ENCODE peak calls at places on chromosomes 16 and 17, in four cellular contexts. P is AG04450, I is BJ, Z is lower lobe of right lung. B is an unnamed sample. For H3K27me3, the result is how much of the 10 kb centered on the place peaks cover.

GRCh38 chr17:3528604-3529511 is 28.8 kb downstream of the TRPV3 start:
- DNase-seq in Z (no peak), P (no peak), I (no peak), B (no peak)

GRCh38 chr17:16190703-16191360 is 24.5 kb downstream of the NCOR1 start:
- DNase-seq in I (no peak), P (no peak), Z (no peak), B (no peak)

GRCh38 chr17:67253379-67253778 is 8.4 kb upstream of the HELZ start:
- DNase-seq in I (no peak), Z (no peak), P (no peak), B (no peak)

GRCh38 chr16:89958068-89958467 is 9.5 kb downstream of the DEF8 start:
- DNase-seq in I (no peak), P (no peak), Z (peak), B (no peak)

GRCh38 chr17:65294184-65294719 is 157.1 kb downstream of the RGS9 start:
- DNase-seq in P (peak), Z (peak), I (no peak), B (peak)

GRCh38 chr17:57939797-57940196 is 15.4 kb downstream of the CUEDC1 start:
- DNase-seq in Z (peak), I (no peak), P (no peak), B (no peak)

GRCh38 chr17:64607862-64608565 is 54.1 kb downstream of the SMURF2 start:
- DNase-seq in P (no peak), Z (no peak), I (no peak), B (no peak)

GRCh38 chr17:53722407-53722806 is 100.3 kb upstream of the KIF2B start:
- DNase-seq in Z (no peak), I (peak), P (peak), B (no peak)

GRCh38 chr17:31931781-31932180 is 5.0 kb upstream of the SUZ12 start:
- DNase-seq in I (no peak), P (no peak), Z (no peak), B (no peak)

GRCh38 chr17:46995841-46996571 is 17.0 kb upstream of the RPRML start:
- DNase-seq in P (no peak), Z (no peak), I (no peak), B (no peak)

GRCh38 chr17:248337-249235 is 67.1 kb upstream of the DOC2B start:
- DNase-seq in I (no peak), P (no peak), Z (peak), B (no peak)

GRCh38 chr16:30091474-30092372 is at the start of gene TBX6:
- DNase-seq in I (peak), Z (peak), P (peak), B (no peak)

GRCh38 chr17:50687200-50688066 is 20.3 kb downstream of the ANKRD40 start:
- DNase-seq in P (no peak), I (no peak), Z (no peak), B (no peak)

GRCh38 chr16:19020689-19021088 is 37.0 kb downstream of the TMC7 start:
- DNase-seq in I (no peak), Z (no peak), P (no peak), B (no peak)

GRCh38 chr17:17696075-17696474 is 14.8 kb downstream of the RAI1 start:
- DNase-seq in I (no peak), P (no peak), Z (no peak), B (no peak)

GRCh38 chr16:3646348-3646920 is 8.1 kb upstream of the DNASE1 start:
- DNase-seq in P (no peak), Z (peak), I (no peak), B (no peak)

GRCh38 chr17:16294560-16294959 is 58.7 kb downstream of the CENPV start:
- DNase-seq in P (no peak), Z (no peak), I (no peak), B (no peak)

GRCh38 chr17:64519601-64520000 is 12.8 kb downstream of the CEP95 start:
- DNase-seq in I (no peak), Z (no peak), P (no peak), B (no peak)

GRCh38 chr16:58127033-58127556 is 2.1 kb downstream of the CFAP20 start:
- DNase-seq in Z (no peak), I (peak), P (no peak), B (no peak)

GRCh38 chr16:78122774-78123315 is 23.4 kb downstream of the WWOX start:
- DNase-seq in P (peak), Z (no peak), I (no peak), B (peak)

GRCh38 chr17:75889454-75889853 is 7.3 kb downstream of the TRIM65 start:
- DNase-seq in I (no peak), P (no peak), Z (no peak), B (no peak)

GRCh38 chr16:8674413-8675022 is at the start of gene ABAT:
- DNase-seq in P (peak), Z (peak), I (no peak), B (no peak)

GRCh38 chr17:12128946-12129345 is 108.3 kb downstream of the MAP2K4 start:
- DNase-seq in I (no peak), Z (no peak), P (no peak), B (no peak)

GRCh38 chr16:75566889-75567255 is 693 bp downstream of the GABARAPL2 start:
- DNase-seq in Z (no peak), I (no peak), P (no peak), B (no peak)

GRCh38 chr17:79214459-79214858 is 139.8 kb downstream of the ENGASE start:
- DNase-seq in Z (no peak), I (no peak), P (no peak), B (no peak)
- H3K27me3 ChIP-seq in Z (half or more), I (under half), P (under half), B (under half)

DNA sequence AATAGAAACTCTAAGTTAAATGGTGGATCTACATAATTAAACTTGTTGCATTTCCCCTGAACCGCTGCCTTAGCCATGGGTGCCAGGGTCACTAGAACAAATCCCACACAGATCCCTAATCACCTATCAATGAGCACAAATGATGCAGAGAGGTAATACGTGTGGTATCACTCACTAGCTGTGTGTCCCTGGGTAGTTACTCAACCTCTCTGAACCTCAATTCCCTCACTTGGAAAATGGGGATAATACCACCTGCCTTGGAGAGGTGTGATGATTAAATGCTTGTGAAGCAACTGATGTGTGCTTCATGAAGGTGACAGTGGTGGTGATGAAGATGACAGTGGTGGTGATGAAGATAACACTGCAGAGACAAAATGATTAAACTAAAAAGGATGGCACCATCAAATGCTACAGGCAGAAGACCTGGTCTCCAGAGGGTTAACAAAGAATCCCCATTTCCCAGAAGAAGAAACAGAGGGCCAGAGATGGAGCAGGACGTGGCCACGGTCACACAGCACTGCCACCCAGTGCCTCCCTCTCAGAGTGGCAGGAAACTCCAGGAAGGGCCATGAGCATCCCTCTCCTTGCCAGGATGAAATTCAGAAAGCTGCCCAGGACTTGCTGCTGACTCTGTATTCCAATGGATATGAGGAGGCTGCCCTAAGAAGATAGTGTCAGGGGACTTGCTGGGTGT is 17.9 kb upstream of the FOXF1 start:
- DNase-seq in I (no peak), P (no peak), Z (no peak), B (no peak)
- H3K27me3 ChIP-seq in I (under half), P (under half), Z (half or more), B (under half)

DNA sequence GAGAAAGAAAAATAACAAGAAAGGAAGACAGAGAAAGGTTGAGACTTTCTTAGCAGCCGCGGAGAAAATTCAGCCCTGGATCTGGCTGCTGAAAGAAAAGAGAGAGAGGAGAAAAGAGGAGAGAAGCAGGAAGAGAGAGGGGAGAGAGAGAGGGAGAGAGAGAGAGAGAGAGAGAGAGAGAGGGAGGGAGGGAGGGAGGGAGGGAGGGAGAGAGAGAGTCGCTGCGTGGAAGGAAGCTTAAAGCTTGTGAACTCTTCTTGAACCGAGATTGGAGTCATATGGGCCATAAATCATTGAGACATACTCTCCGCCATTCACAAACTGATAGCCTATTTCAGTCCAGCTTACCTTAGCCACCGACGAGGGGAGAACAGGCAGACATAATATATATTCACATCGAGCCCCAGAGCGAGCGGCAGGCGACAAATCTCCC is 10.3 kb upstream of the HOXB2 start:
- DNase-seq in P (peak), Z (no peak), I (no peak), B (no peak)
- H3K27me3 ChIP-seq in P (under half), Z (under half), I (under half), B (under half)

GRCh38 chr17:8064590-8065019 is 22.9 kb downstream of the ALOX12B start:
- DNase-seq in Z (peak), P (no peak), I (no peak), B (no peak)

GRCh38 chr17:8062807-8063483 is 24.1 kb downstream of the ALOX15B start:
- DNase-seq in Z (no peak), P (no peak), I (no peak), B (no peak)

GRCh38 chr17:8060274-8060673 is 21.4 kb downstream of the ALOX15B start:
- DNase-seq in P (peak), I (peak), Z (peak), B (peak)

GRCh38 chr17:8063761-8064589 is 23.5 kb downstream of the ALOX12B start:
- DNase-seq in I (no peak), Z (peak), P (no peak), B (no peak)

GRCh38 chr17:8062435-8062806 is 23.6 kb downstream of the ALOX15B start:
- DNase-seq in P (no peak), Z (no peak), I (no peak), B (no peak)
- H3K27me3 ChIP-seq in P (half or more), Z (half or more), I (under half), B (under half)

DNA sequence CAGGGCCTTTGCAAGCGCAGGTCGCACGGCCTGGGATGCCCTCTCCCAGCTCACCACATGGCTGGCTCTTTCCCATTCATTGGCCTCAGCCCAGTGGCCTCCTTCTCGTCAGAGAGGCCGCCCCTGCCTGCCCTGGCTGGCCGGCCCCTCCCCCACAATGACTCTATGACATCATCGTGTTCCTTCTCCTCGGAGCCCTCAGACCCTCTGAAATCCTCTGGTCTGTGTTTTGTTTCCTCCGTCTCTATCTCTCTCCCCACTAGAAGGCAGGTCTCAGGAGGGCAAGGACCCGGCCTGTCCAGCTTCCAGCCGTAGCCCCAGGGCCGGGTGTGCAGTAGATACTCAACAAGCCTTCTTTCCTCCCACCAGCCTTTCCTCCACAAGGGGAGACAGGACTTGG is 164.8 kb upstream of the FOXF1 start:
- DNase-seq in I (no peak), P (no peak), Z (no peak), B (no peak)
- H3K27me3 ChIP-seq in I (under half), P (under half), Z (under half), B (under half)

DNA sequence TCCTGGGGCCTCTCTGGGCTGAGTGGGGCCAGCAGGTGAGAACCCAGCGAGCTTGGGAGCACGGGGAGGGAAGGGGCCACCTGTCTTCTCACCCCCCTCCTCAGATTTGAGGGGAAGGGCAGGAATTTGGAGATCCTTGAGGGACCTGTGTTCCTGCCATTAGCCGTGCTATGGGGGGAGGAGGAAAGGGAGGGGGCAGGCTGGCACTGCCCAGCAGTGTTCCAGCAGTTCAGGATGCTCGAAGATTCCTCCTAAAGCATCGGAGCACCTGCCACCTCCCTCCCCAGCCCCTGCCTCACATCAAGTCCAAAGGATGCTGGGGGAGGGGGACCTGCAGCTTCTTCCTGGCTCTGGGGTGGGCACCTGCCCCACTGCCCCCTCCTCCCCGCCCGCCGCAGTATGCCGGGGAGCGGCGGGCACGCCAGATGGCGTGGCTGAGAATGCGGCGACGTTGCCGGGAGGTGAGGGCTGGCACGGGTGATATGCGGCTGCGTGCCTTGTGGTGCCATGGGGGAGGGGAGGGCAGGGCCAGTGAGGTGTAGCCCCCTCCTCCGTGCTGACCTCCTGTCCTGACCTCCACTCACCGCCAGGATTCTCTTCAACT is 4.7 kb upstream of the NEUROD2 start:
- DNase-seq in Z (no peak), P (no peak), I (no peak), B (no peak)
- H3K27me3 ChIP-seq in Z (under half), P (half or more), I (under half), B (under half)

GRCh38 chr17:68602267-68602644 is 1.1 kb upstream of the FAM20A start:
- DNase-seq in P (no peak), Z (no peak), I (no peak), B (no peak)
- H3K27me3 ChIP-seq in P (under half), Z (under half), I (under half), B (under half)